ENCODE peak calls at places on chromosomes 1 and 21, in ten cellular contexts. One of them, this sample, is unnamed.

GRCh38 chr1:183159960-183160359 is 26.1 kb upstream of the LAMC2 start:
- DNase-seq in left ventricle myocardium inferior: no peak
- DNase-seq in colonic mucosa: peak
- DNase-seq in cardiac fibroblast: no peak
- DNase-seq in IMR-90: no peak
- DNase-seq in fibroblast of mammary gland: peak
- DNase-seq in heart right ventricle: no peak
- DNase-seq in breast epithelium: peak
- DNase-seq in CD8-positive, alpha-beta T cell: no peak
- DNase-seq in HFF-Myc: no peak
- DNase-seq in this sample: no peak

GRCh38 chr1:98458514-98459259 is 202.8 kb upstream of the SNX7 start:
- DNase-seq in left ventricle myocardium inferior: no peak
- DNase-seq in colonic mucosa: no peak
- DNase-seq in cardiac fibroblast: no peak
- DNase-seq in IMR-90: no peak
- DNase-seq in fibroblast of mammary gland: no peak
- DNase-seq in heart right ventricle: no peak
- DNase-seq in breast epithelium: no peak
- DNase-seq in CD8-positive, alpha-beta T cell: no peak
- DNase-seq in HFF-Myc: no peak
- DNase-seq in this sample: no peak

GRCh38 chr1:230141002-230141648 is 74.1 kb downstream of the GALNT2 start:
- DNase-seq in left ventricle myocardium inferior: no peak
- DNase-seq in colonic mucosa: no peak
- DNase-seq in cardiac fibroblast: peak
- DNase-seq in IMR-90: peak
- DNase-seq in fibroblast of mammary gland: peak
- DNase-seq in heart right ventricle: no peak
- DNase-seq in breast epithelium: no peak
- DNase-seq in CD8-positive, alpha-beta T cell: no peak
- DNase-seq in HFF-Myc: no peak
- DNase-seq in this sample: no peak

GRCh38 chr1:185318431-185319151 is 1.5 kb upstream of the IVNS1ABP start:
- DNase-seq in left ventricle myocardium inferior: no peak
- DNase-seq in colonic mucosa: no peak
- DNase-seq in cardiac fibroblast: no peak
- DNase-seq in IMR-90: no peak
- DNase-seq in fibroblast of mammary gland: no peak
- DNase-seq in heart right ventricle: no peak
- DNase-seq in breast epithelium: no peak
- DNase-seq in CD8-positive, alpha-beta T cell: no peak
- DNase-seq in HFF-Myc: no peak
- DNase-seq in this sample: no peak

GRCh38 chr1:243501002-243501401 is 245.2 kb downstream of the SDCCAG8 start:
- DNase-seq in left ventricle myocardium inferior: no peak
- DNase-seq in colonic mucosa: no peak
- DNase-seq in cardiac fibroblast: peak
- DNase-seq in IMR-90: peak
- DNase-seq in fibroblast of mammary gland: peak
- DNase-seq in heart right ventricle: no peak
- DNase-seq in breast epithelium: no peak
- DNase-seq in CD8-positive, alpha-beta T cell: no peak
- DNase-seq in HFF-Myc: no peak
- DNase-seq in this sample: no peak

GRCh38 chr1:212040629-212041028 is 5.1 kb downstream of the DTL start:
- DNase-seq in left ventricle myocardium inferior: no peak
- DNase-seq in colonic mucosa: no peak
- DNase-seq in cardiac fibroblast: no peak
- DNase-seq in IMR-90: no peak
- DNase-seq in fibroblast of mammary gland: no peak
- DNase-seq in heart right ventricle: no peak
- DNase-seq in breast epithelium: no peak
- DNase-seq in CD8-positive, alpha-beta T cell: no peak
- DNase-seq in HFF-Myc: no peak
- DNase-seq in this sample: no peak

GRCh38 chr1:193241132-193241827 is 54.9 kb upstream of the B3GALT2 start:
- DNase-seq in left ventricle myocardium inferior: no peak
- DNase-seq in colonic mucosa: no peak
- DNase-seq in cardiac fibroblast: no peak
- DNase-seq in IMR-90: no peak
- DNase-seq in fibroblast of mammary gland: no peak
- DNase-seq in heart right ventricle: no peak
- DNase-seq in breast epithelium: no peak
- DNase-seq in CD8-positive, alpha-beta T cell: no peak
- DNase-seq in HFF-Myc: no peak
- DNase-seq in this sample: no peak

GRCh38 chr1:67921725-67922489 is 88.6 kb upstream of the GNG12 start:
- DNase-seq in left ventricle myocardium inferior: no peak
- DNase-seq in colonic mucosa: no peak
- DNase-seq in cardiac fibroblast: peak
- DNase-seq in IMR-90: peak
- DNase-seq in fibroblast of mammary gland: peak
- DNase-seq in heart right ventricle: no peak
- DNase-seq in breast epithelium: no peak
- DNase-seq in CD8-positive, alpha-beta T cell: no peak
- DNase-seq in HFF-Myc: no peak
- DNase-seq in this sample: no peak

GRCh38 chr1:86517336-86517735 is 29.5 kb upstream of the CLCA4 start:
- DNase-seq in left ventricle myocardium inferior: no peak
- DNase-seq in colonic mucosa: no peak
- DNase-seq in cardiac fibroblast: no peak
- DNase-seq in IMR-90: no peak
- DNase-seq in fibroblast of mammary gland: no peak
- DNase-seq in heart right ventricle: no peak
- DNase-seq in breast epithelium: no peak
- DNase-seq in CD8-positive, alpha-beta T cell: no peak
- DNase-seq in HFF-Myc: no peak
- DNase-seq in this sample: no peak

GRCh38 chr1:3483380-3483779 is 28.9 kb downstream of the ARHGEF16 start:
- DNase-seq in left ventricle myocardium inferior: no peak
- DNase-seq in colonic mucosa: no peak
- DNase-seq in cardiac fibroblast: no peak
- DNase-seq in IMR-90: no peak
- DNase-seq in fibroblast of mammary gland: no peak
- DNase-seq in heart right ventricle: no peak
- DNase-seq in breast epithelium: no peak
- DNase-seq in CD8-positive, alpha-beta T cell: no peak
- DNase-seq in HFF-Myc: no peak
- DNase-seq in this sample: no peak

DNA sequence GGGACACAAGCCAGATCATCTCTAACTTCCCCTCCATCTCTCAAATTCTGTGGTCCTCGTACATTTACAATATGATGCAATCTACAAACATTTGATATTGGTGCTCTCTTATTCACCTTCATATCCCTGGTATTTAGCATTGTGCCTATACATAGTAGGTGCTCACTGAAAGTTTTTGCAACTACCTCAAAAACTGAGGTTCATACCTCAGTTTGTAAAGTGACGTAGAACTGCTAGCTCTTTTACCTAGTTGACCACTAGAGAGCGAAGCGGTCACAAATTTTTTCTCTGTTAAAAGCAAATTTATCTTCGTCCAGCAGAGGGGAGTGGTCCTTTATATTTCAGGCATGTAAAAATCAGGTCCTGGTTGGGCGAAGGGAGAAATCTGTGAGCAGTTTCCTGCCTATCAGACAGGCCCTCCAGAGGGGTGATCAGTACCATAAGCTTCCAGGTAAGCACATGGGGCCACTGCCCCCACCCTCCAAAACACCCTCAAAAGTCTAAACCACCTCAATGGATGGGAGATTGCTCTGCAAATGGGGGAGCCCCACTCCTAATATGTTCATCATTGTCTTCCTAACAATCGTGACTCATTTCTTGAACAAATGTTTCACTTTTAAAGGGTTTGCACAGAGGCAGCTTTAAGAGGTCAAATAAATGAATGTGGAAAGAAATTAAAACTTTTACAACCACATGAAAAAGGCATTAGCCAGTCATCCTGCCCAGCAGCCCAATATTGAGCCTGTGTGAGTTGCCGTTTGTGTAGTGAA is 10.6 kb upstream of the HLCS start:
- DNase-seq in left ventricle myocardium inferior: no peak
- DNase-seq in colonic mucosa: no peak
- DNase-seq in cardiac fibroblast: peak
- DNase-seq in IMR-90: peak
- DNase-seq in fibroblast of mammary gland: peak
- DNase-seq in heart right ventricle: peak
- DNase-seq in breast epithelium: no peak
- DNase-seq in CD8-positive, alpha-beta T cell: peak
- DNase-seq in HFF-Myc: peak
- DNase-seq in this sample: peak
- H3K4me3 ChIP-seq in left ventricle myocardium inferior: no peak
- H3K4me3 ChIP-seq in colonic mucosa: no peak
- H3K4me3 ChIP-seq in cardiac fibroblast: peak
- H3K4me3 ChIP-seq in IMR-90: no peak
- H3K4me3 ChIP-seq in fibroblast of mammary gland: no peak
- H3K4me3 ChIP-seq in heart right ventricle: no peak
- H3K4me3 ChIP-seq in breast epithelium: no peak
- H3K4me3 ChIP-seq in CD8-positive, alpha-beta T cell: no peak
- H3K4me3 ChIP-seq in HFF-Myc: peak
- H3K4me3 ChIP-seq in this sample: no peak

GRCh38 chr1:37602750-37603694 is 7.3 kb upstream of the GNL2 start:
- DNase-seq in left ventricle myocardium inferior: no peak
- DNase-seq in colonic mucosa: no peak
- DNase-seq in cardiac fibroblast: peak
- DNase-seq in IMR-90: peak
- DNase-seq in fibroblast of mammary gland: peak
- DNase-seq in heart right ventricle: peak
- DNase-seq in breast epithelium: no peak
- DNase-seq in CD8-positive, alpha-beta T cell: peak
- DNase-seq in HFF-Myc: no peak
- DNase-seq in this sample: no peak
- TF ChIP-seq CTCF in left ventricle myocardium inferior: peak
- TF ChIP-seq CTCF in colonic mucosa: peak
- TF ChIP-seq CTCF in cardiac fibroblast: peak
- TF ChIP-seq CTCF in IMR-90: peak
- TF ChIP-seq CTCF in fibroblast of mammary gland: peak
- TF ChIP-seq CTCF in heart right ventricle: no peak
- TF ChIP-seq CTCF in breast epithelium: peak
- TF ChIP-seq CTCF in CD8-positive, alpha-beta T cell: peak
- TF ChIP-seq CTCF in HFF-Myc: peak
- TF ChIP-seq CTCF in this sample: peak

GRCh38 chr21:35427320-35428040 is 378.4 kb upstream of the RUNX1 start:
- DNase-seq in left ventricle myocardium inferior: peak
- DNase-seq in colonic mucosa: no peak
- DNase-seq in cardiac fibroblast: peak
- DNase-seq in IMR-90: no peak
- DNase-seq in fibroblast of mammary gland: peak
- DNase-seq in heart right ventricle: peak
- DNase-seq in breast epithelium: no peak
- DNase-seq in CD8-positive, alpha-beta T cell: no peak
- DNase-seq in HFF-Myc: no peak
- DNase-seq in this sample: no peak
- H3K4me3 ChIP-seq in left ventricle myocardium inferior: no peak
- H3K4me3 ChIP-seq in colonic mucosa: no peak
- H3K4me3 ChIP-seq in cardiac fibroblast: no peak
- H3K4me3 ChIP-seq in IMR-90: no peak
- H3K4me3 ChIP-seq in fibroblast of mammary gland: no peak
- H3K4me3 ChIP-seq in heart right ventricle: no peak
- H3K4me3 ChIP-seq in breast epithelium: no peak
- H3K4me3 ChIP-seq in CD8-positive, alpha-beta T cell: no peak
- H3K4me3 ChIP-seq in HFF-Myc: no peak
- H3K4me3 ChIP-seq in this sample: no peak

GRCh38 chr1:53137729-53138128 is 4.7 kb downstream of the SLC1A7 start:
- DNase-seq in left ventricle myocardium inferior: no peak
- DNase-seq in colonic mucosa: no peak
- DNase-seq in cardiac fibroblast: no peak
- DNase-seq in IMR-90: no peak
- DNase-seq in fibroblast of mammary gland: peak
- DNase-seq in heart right ventricle: no peak
- DNase-seq in breast epithelium: no peak
- DNase-seq in CD8-positive, alpha-beta T cell: no peak
- DNase-seq in HFF-Myc: no peak
- DNase-seq in this sample: no peak
- TF ChIP-seq CTCF in left ventricle myocardium inferior: no peak
- TF ChIP-seq CTCF in colonic mucosa: no peak
- TF ChIP-seq CTCF in cardiac fibroblast: peak
- TF ChIP-seq CTCF in IMR-90: no peak
- TF ChIP-seq CTCF in fibroblast of mammary gland: peak
- TF ChIP-seq CTCF in heart right ventricle: no peak
- TF ChIP-seq CTCF in breast epithelium: no peak
- TF ChIP-seq CTCF in CD8-positive, alpha-beta T cell: no peak
- TF ChIP-seq CTCF in HFF-Myc: peak
- TF ChIP-seq CTCF in this sample: no peak

DNA sequence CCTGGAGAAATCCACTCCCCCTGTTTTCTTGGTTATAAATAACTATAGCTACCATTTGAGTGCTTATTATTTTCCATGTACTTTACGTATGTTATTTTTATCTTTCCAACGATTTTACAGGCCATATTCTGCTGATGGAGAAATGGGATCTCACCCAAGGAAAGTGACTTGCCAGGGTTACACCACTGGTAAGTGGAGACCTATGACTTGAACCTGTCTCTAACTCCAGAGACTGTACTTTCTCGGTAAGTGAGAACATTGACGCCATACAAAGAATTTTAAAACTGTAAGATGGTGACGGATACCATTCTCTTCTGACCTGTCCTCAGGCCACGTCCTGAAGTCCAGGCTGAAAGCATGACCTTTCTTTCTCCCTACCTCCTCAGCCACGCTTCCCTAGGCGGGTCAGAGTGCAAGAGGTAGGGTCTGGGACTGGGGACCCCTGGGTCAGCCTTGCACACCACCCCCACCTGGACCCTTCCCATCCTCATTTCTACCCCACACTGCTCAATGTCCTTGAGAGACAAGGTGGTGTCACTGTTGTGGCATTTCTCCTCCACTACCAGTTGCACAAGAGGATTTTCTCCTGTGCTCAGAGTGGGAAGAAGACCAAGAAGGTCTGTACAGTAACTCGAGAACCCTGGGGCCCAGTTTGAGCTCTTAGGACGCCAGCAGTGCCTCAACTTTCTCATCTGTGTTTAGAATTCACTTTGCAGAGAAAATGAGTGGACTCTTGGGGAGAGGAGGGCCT is 49.2 kb upstream of the CD34 start:
- DNase-seq in left ventricle myocardium inferior: no peak
- DNase-seq in colonic mucosa: no peak
- DNase-seq in cardiac fibroblast: no peak
- DNase-seq in IMR-90: no peak
- DNase-seq in fibroblast of mammary gland: no peak
- DNase-seq in heart right ventricle: no peak
- DNase-seq in breast epithelium: no peak
- DNase-seq in CD8-positive, alpha-beta T cell: no peak
- DNase-seq in HFF-Myc: no peak
- DNase-seq in this sample: no peak
- H3K4me3 ChIP-seq in left ventricle myocardium inferior: peak
- H3K4me3 ChIP-seq in colonic mucosa: no peak
- H3K4me3 ChIP-seq in cardiac fibroblast: no peak
- H3K4me3 ChIP-seq in IMR-90: no peak
- H3K4me3 ChIP-seq in fibroblast of mammary gland: no peak
- H3K4me3 ChIP-seq in heart right ventricle: peak
- H3K4me3 ChIP-seq in breast epithelium: peak
- H3K4me3 ChIP-seq in CD8-positive, alpha-beta T cell: no peak
- H3K4me3 ChIP-seq in HFF-Myc: no peak
- H3K4me3 ChIP-seq in this sample: no peak

GRCh38 chr1:33093004-33093403 is 12.1 kb downstream of the AZIN2 start:
- DNase-seq in left ventricle myocardium inferior: no peak
- DNase-seq in colonic mucosa: no peak
- DNase-seq in cardiac fibroblast: no peak
- DNase-seq in IMR-90: no peak
- DNase-seq in fibroblast of mammary gland: no peak
- DNase-seq in heart right ventricle: no peak
- DNase-seq in breast epithelium: no peak
- DNase-seq in CD8-positive, alpha-beta T cell: no peak
- DNase-seq in HFF-Myc: no peak
- DNase-seq in this sample: no peak
- TF ChIP-seq CTCF in left ventricle myocardium inferior: no peak
- TF ChIP-seq CTCF in colonic mucosa: no peak
- TF ChIP-seq CTCF in cardiac fibroblast: no peak
- TF ChIP-seq CTCF in IMR-90: peak
- TF ChIP-seq CTCF in fibroblast of mammary gland: no peak
- TF ChIP-seq CTCF in heart right ventricle: no peak
- TF ChIP-seq CTCF in breast epithelium: no peak
- TF ChIP-seq CTCF in CD8-positive, alpha-beta T cell: no peak
- TF ChIP-seq CTCF in HFF-Myc: peak
- TF ChIP-seq CTCF in this sample: no peak

GRCh38 chr1:203317429-203318228 is 12.3 kb downstream of the BTG2 start:
- DNase-seq in left ventricle myocardium inferior: no peak
- DNase-seq in colonic mucosa: peak
- DNase-seq in cardiac fibroblast: no peak
- DNase-seq in IMR-90: no peak
- DNase-seq in fibroblast of mammary gland: no peak
- DNase-seq in heart right ventricle: no peak
- DNase-seq in breast epithelium: no peak
- DNase-seq in CD8-positive, alpha-beta T cell: no peak
- DNase-seq in HFF-Myc: no peak
- DNase-seq in this sample: no peak
- H3K4me3 ChIP-seq in left ventricle myocardium inferior: no peak
- H3K4me3 ChIP-seq in colonic mucosa: no peak
- H3K4me3 ChIP-seq in cardiac fibroblast: no peak
- H3K4me3 ChIP-seq in IMR-90: no peak
- H3K4me3 ChIP-seq in fibroblast of mammary gland: no peak
- H3K4me3 ChIP-seq in heart right ventricle: no peak
- H3K4me3 ChIP-seq in breast epithelium: no peak
- H3K4me3 ChIP-seq in CD8-positive, alpha-beta T cell: no peak
- H3K4me3 ChIP-seq in HFF-Myc: no peak
- H3K4me3 ChIP-seq in this sample: no peak

This sample was measured in astrocyte of the cerebellum.